ENCODE peak calls at places on chromosome 11, in five cellular contexts. E is tibial nerve, W is thoracic aorta, K is fibroblast of pulmonary artery, N is HFF-Myc. R is an unnamed sample.

GRCh38 chr11:134244593-134244992 is 8.6 kb downstream of the THYN1 start:
- DNase-seq in W (no peak), E (no peak), K (peak; percentile 50), N (no peak), R (peak; percentile 19)

GRCh38 chr11:120168960-120169681 is 31.2 kb upstream of the TRIM29 start:
- DNase-seq in N (no peak), E (peak; percentile 45), W (no peak), K (peak; percentile 57), R (peak; percentile 65)

GRCh38 chr11:71566081-71566620 is 788 bp downstream of the KRTAP5-10 start:
- DNase-seq in W (no peak), N (no peak), K (no peak), E (no peak), R (peak; percentile 37)

GRCh38 chr11:6475936-6476335 is 2.2 kb upstream of the TRIM3 start:
- DNase-seq in W (no peak), E (no peak), K (no peak), N (no peak), R (no peak)

GRCh38 chr11:44770401-44770800 is 43.6 kb downstream of the TSPAN18 start:
- DNase-seq in E (no peak), K (no peak), N (no peak), W (no peak), R (no peak)

GRCh38 chr11:19573666-19574065 is 139.0 kb upstream of the NAV2 start:
- DNase-seq in W (no peak), E (no peak), N (no peak), K (no peak), R (no peak)

GRCh38 chr11:80096736-80097135 is 655.9 kb upstream of the TENM4 start:
- DNase-seq in W (no peak), N (peak; percentile 53), E (no peak), K (peak; percentile 41), R (peak; percentile 57)

GRCh38 chr11:73350908-73351636 is 25.1 kb upstream of the RELT start:
- DNase-seq in N (no peak), K (peak; percentile 88), W (no peak), E (peak; percentile 49), R (peak; percentile 57)

GRCh38 chr11:128291835-128292234 is 295.5 kb downstream of the ETS1 start:
- DNase-seq in K (no peak), W (no peak), N (no peak), E (no peak), R (no peak)

GRCh38 chr11:70948855-70949551 is 303.4 kb downstream of the SHANK2 start:
- DNase-seq in W (no peak), N (no peak), E (no peak), K (no peak), R (no peak)

GRCh38 chr11:123549901-123550619 is 104.4 kb downstream of the SCN3B start:
- DNase-seq in K (peak; percentile 38), W (no peak), N (no peak), E (no peak), R (peak; percentile 55)

GRCh38 chr11:74646215-74646614 is 53.8 kb downstream of the POLD3 start:
- DNase-seq in W (no peak), E (no peak), K (no peak), N (no peak), R (no peak)

GRCh38 chr11:76669901-76670474 is 559 bp downstream of the LRRC32 start:
- DNase-seq in N (no peak), E (no peak), W (peak; percentile 36), K (peak; percentile 83), R (no peak)

GRCh38 chr11:45661417-45662055 is 3.9 kb downstream of the CHST1 start:
- DNase-seq in W (no peak), E (no peak), K (no peak), N (no peak), R (no peak)

GRCh38 chr11:110736158-110736553 is 23.9 kb upstream of the ARHGAP20 start:
- DNase-seq in K (no peak), W (no peak), E (no peak), N (no peak), R (no peak)

GRCh38 chr11:117002639-117003305 is 95.5 kb downstream of the SIK3 start:
- DNase-seq in N (no peak), W (no peak), E (no peak), K (no peak), R (no peak)

GRCh38 chr11:88651556-88651955 is 314.0 kb upstream of the CTSC start:
- DNase-seq in K (peak; percentile 68), N (no peak), W (no peak), E (no peak), R (peak; percentile 3)

GRCh38 chr11:68958211-68958610 is 22.6 kb downstream of the MRGPRD start:
- DNase-seq in K (no peak), E (no peak), W (no peak), N (no peak), R (no peak)

GRCh38 chr11:61429346-61429690 is 457 bp downstream of the CPSF7 start:
- DNase-seq in E (peak; percentile 28), K (peak; percentile 51), W (no peak), N (no peak), R (peak; percentile 17)
- TF ChIP-seq CTCF in E (peak; percentile 9), K (no peak), W (no peak), N (no peak), R (no peak)

DNA sequence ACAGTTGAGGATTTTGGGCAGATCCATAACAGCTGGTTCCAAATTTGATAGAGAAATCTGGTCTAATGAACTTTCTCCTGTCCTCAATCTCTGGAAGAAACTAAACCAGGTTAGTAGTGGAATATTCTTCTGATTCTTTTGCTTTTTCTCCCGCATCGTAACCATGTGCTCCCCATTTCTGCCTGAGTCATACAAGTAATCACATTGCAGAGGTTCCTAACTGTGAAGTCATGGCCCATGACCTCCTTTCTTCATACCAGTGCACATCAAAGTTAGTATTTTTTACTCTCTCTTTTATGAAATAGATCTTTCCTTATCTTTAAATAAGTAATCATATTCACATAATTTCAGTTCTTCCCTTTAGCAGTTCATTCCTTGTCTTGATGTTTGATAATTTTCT is 249.0 kb downstream of the DYNC2H1 start:
- DNase-seq in N (no peak), K (peak; percentile 17), W (no peak), E (no peak), R (no peak)
- H3K4me3 ChIP-seq in N (no peak overlapping the region), K (no peak overlapping the region), W (no peak overlapping the region), E (no peak overlapping the region), R (no peak overlapping the region)

GRCh38 chr11:64251986-64252837 is 882 bp downstream of the PLCB3 start:
- DNase-seq in K (no peak), W (no peak), E (no peak), N (no peak), R (peak; percentile 49)
- TF ChIP-seq CTCF in K (peak; percentile 39), W (peak; percentile 16), E (peak; percentile 42), N (peak; percentile 58), R (peak; percentile 49)

GRCh38 chr11:58957922-58958321 is 18.6 kb downstream of the GLYATL1 start:
- DNase-seq in K (no peak), N (no peak), W (no peak), E (no peak), R (no peak)
- H3K4me3 ChIP-seq in K (no peak overlapping the region), N (no peak overlapping the region), W (no peak overlapping the region), E (no peak overlapping the region), R (no peak overlapping the region)

DNA sequence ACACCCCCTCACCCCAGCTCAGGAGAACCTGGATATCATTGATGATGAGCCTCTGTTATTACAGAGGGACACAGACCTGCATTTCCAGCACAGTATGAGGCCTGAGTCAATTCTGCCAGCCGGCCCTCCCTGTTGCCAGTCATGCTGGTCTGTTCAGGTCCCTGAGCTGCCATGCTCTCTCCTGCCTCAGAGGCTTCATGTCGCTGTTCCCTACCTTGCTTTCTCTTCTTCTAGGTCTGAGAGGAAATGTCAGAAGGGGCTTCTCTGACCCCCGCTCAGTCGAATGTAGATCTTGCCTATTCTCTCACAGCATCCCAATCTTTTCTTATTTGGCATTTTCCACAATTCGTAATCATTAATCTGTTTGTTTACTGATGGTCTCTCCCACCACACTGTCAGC is 21.8 kb upstream of the ABCC8 start:
- DNase-seq in E (no peak), K (no peak), N (no peak), W (no peak), R (no peak)
- TF ChIP-seq CTCF in E (no peak), K (peak; percentile 33), N (peak; percentile 16), W (no peak), R (peak; percentile 30)

GRCh38 chr11:35141034-35141433 is 2.1 kb downstream of the CD44 start:
- DNase-seq in K (no peak), W (no peak), E (no peak), N (no peak), R (no peak)

GRCh38 chr11:35139883-35140282 is 912 bp downstream of the CD44 start:
- DNase-seq in N (no peak), W (no peak), E (no peak), K (no peak), R (no peak)

GRCh38 chr11:35143509-35144102 is 4.6 kb downstream of the CD44 start:
- DNase-seq in N (no peak), W (no peak), K (no peak), E (no peak), R (peak; percentile 69)

GRCh38 chr11:35142481-35143207 is 3.7 kb downstream of the CD44 start:
- DNase-seq in W (no peak), E (no peak), N (no peak), K (peak; percentile 70), R (peak; percentile 84)

DNA sequence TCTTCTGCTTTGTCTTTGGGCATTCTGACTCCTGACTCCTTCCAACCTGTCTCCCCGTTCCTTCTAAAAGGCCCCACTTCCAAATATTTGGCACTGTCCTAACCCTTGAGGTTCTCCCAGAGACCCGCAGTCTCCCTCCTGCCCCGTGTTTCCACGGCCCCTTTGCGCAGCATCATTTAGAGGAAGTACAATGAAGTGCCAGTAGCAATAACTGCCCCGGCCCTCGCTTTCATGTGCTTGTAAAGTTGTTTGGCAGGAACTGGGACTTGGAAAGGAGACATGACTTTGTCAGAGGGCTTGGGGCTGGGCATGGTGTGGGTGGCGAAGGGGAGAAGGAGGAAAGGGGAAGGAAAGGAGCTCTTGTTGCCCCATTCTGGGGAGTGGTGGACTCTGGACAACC is 2.6 kb downstream of the CD44 start:
- DNase-seq in N (no peak), E (peak; percentile 52), W (no peak), K (no peak), R (no peak)
- H3K4me3 ChIP-seq in N (peak overlapping the region; percentile 78), E (no peak overlapping the region), W (peak overlapping the region; percentile 95), K (peak overlapping the region; percentile 82), R (peak overlapping the region; percentile 96)

GRCh38 chr11:32586576-32587190 is 3.1 kb downstream of the EIF3M start:
- DNase-seq in K (peak; percentile 55), N (no peak), W (no peak), E (no peak), R (peak; percentile 27)
- TF ChIP-seq CTCF in K (peak; percentile 54), N (peak; percentile 29), W (no peak), E (no peak), R (no peak)

DNA sequence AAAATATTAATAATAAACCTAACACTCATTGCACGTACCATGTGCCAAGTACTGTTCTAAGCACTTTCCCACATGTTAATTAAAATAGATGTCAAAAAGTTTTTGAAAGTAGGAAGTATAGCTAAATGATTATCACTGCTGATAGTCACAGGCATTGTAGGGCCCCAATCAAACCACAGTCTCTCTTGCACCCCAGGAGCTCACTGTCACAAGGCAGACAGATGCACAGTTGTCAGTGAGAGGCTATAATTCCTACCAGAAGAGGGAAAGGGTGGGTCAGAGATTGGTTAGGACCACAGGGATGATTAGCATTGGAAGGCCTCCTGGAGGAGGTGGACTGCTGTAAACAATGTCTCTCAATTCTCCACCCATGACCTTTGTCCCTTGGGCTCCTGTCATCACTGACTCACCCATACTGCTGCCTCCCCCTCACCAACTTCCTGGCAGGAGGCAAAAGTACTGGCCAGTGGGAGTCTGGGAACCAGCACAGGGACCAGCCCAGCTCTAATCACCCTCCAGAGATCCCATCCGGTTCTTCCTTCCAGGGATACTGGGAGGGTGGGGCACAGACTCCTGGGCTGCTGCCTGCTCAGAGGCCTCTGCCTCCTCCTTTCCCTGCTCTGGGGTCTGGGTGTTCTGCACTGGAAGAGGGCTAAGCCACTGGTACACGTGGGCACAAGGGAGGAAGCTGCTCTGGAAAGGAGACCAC is 1.1 kb upstream of the POLD4 start:
- DNase-seq in K (peak; percentile 97), W (peak; percentile 87), N (peak; percentile 96), E (no peak), R (peak; percentile 95)
- H3K4me3 ChIP-seq in K (peak overlapping the region; percentile 82), W (peak overlapping the region; percentile 89), N (peak overlapping the region; percentile 70), E (no peak overlapping the region), R (no peak overlapping the region)

R was measured in bronchial epithelial cell.